ENCODE peak calls at places on chromosomes 1 and 21, in four cellular contexts. L is ascending aorta, V is AG09309, T is HFF-Myc. Y is an unnamed sample.

GRCh38 chr1:248243204-248243603 is 12.0 kb downstream of the OR2M4 start:
- DNase-seq in L (no peak), V (no peak), T (peak; percentile 5), Y (peak; percentile 4)

GRCh38 chr1:59290173-59290954 is 6.5 kb upstream of the FGGY start:
- DNase-seq in L (no peak), V (no peak), T (no peak), Y (no peak)

GRCh38 chr1:42164551-42165420 is at the start of gene GUCA2A:
- DNase-seq in L (no peak), V (no peak), T (no peak), Y (no peak)

GRCh38 chr1:170586321-170586855 is 54.4 kb downstream of the GORAB start:
- DNase-seq in L (peak; percentile 70), V (peak; percentile 76), T (no peak), Y (no peak)

GRCh38 chr1:30777906-30778155 is 20.3 kb upstream of the LAPTM5 start:
- DNase-seq in L (no peak), V (no peak), T (no peak), Y (no peak)

GRCh38 chr21:26795866-26796329 is 49.3 kb downstream of the ADAMTS1 start:
- DNase-seq in L (no peak), V (peak; percentile 89), T (peak; percentile 89), Y (no peak)

GRCh38 chr1:153670257-153670858 is 435 bp downstream of the ILF2 start:
- DNase-seq in L (no peak), V (no peak), T (no peak), Y (no peak)

GRCh38 chr21:27248791-27249190 is 281.9 kb upstream of the ADAMTS5 start:
- DNase-seq in L (no peak), V (no peak), T (no peak), Y (no peak)

GRCh38 chr1:13888351-13888996 is 188.5 kb downstream of the PRDM2 start:
- DNase-seq in L (no peak), V (no peak), T (no peak), Y (no peak)

GRCh38 chr1:231695439-231696255 is 69.1 kb downstream of the DISC1 start:
- DNase-seq in L (no peak), V (no peak), T (no peak), Y (no peak)

DNA sequence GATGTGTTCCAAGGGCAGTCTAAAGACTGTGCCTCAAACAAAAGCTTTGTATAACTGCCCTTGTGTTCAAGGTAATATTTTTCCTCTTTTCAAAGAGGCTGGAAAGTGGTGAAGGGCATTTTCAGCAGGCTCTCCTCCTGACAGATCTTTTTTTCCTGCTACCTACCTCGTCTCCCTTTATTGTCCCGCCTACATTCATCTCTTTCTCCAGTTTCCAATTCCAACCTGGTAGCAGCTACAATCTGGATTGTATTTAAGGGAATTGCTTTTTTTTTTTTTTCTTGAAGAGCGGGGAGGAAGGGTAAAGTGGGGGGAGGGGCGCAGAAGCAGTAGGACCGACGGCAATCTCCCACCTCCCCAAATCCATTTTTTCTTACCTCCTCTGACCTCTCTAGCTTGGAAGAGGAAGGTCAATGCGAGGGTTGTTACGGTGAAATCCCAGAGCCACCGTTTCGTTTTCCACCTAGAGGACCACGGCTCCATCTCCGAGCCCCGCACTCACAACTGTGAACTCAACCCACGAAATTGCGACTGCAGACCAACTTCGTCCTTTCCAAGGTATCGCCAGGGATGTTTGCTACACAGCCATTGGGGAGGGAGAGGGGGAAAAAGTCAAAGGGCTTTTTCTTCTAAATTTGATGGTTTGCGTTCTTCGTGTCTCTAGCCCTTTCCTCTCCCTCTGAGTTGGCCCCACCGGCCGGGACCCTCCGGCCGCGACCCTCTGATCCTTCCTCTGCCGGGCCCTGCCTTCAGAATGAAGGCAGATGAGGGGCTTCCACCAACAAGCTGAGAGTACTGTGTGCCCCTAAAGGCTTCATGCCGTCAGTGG is at the start of gene COL11A1:
- DNase-seq in L (no peak), V (no peak), T (no peak), Y (no peak)
- H3K4me3 ChIP-seq in L (peak within 1 kb of the TSS; percentile 44), V (peak within 1 kb of the TSS; percentile 88), T (peak within 1 kb of the TSS; percentile 61), Y (peak within 1 kb of the TSS; percentile 59)

GRCh38 chr1:150537732-150538684 is 11.2 kb upstream of the ADAMTSL4 start:
- DNase-seq in L (peak; percentile 90), V (no peak), T (no peak), Y (no peak)
- TF ChIP-seq CTCF in L (no peak), V (peak; percentile 18), T (no peak), Y (peak; percentile 25)

GRCh38 chr1:109910963-109911798 is 532 bp downstream of the CSF1 start:
- DNase-seq in L (no peak), V (no peak), T (no peak), Y (no peak)

GRCh38 chr1:109913360-109913879 is 2.8 kb downstream of the CSF1 start:
- DNase-seq in L (no peak), V (no peak), T (no peak), Y (no peak)

GRCh38 chr1:109912214-109912861 is 1.7 kb downstream of the CSF1 start:
- DNase-seq in L (no peak), V (no peak), T (no peak), Y (no peak)

GRCh38 chr1:109914587-109915240 is 4.1 kb downstream of the CSF1 start:
- DNase-seq in L (peak; percentile 74), V (peak; percentile 83), T (peak; percentile 74), Y (no peak)

DNA sequence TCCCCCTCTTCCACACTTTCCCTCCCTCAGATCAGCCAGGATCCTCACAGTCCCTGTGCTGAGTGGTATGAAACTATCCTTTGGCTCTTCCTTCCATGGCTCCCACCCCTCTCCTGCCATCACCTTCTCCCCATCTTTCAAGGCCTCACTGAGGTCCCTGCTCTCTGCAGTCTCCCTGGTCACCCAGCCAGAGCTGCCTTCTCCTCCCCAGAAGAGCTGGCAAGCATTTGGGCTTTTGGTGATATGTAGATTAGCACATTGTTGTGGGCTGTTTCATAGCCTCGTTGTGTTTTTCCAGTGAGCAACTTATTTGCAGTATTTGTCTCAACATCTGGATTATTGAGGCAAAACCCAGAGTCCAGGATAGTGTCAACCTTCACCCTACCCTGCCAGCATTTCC is 2.2 kb downstream of the CSF1 start:
- DNase-seq in L (no peak), V (no peak), T (no peak), Y (no peak)
- H3K4me3 ChIP-seq in L (peak overlapping the region; percentile 64), V (peak overlapping the region; percentile 91), T (peak overlapping the region; percentile 84), Y (peak overlapping the region; percentile 92)

GRCh38 chr1:3472088-3472850 is 17.8 kb downstream of the ARHGEF16 start:
- DNase-seq in L (no peak), V (no peak), T (no peak), Y (no peak)

GRCh38 chr1:3470650-3471355 is 16.3 kb downstream of the ARHGEF16 start:
- DNase-seq in L (no peak), V (no peak), T (no peak), Y (no peak)

GRCh38 chr1:3469849-3470649 is 15.6 kb downstream of the ARHGEF16 start:
- DNase-seq in L (no peak), V (no peak), T (no peak), Y (no peak)

GRCh38 chr1:3472906-3473305 is 18.4 kb downstream of the ARHGEF16 start:
- DNase-seq in L (no peak), V (no peak), T (no peak), Y (no peak)

DNA sequence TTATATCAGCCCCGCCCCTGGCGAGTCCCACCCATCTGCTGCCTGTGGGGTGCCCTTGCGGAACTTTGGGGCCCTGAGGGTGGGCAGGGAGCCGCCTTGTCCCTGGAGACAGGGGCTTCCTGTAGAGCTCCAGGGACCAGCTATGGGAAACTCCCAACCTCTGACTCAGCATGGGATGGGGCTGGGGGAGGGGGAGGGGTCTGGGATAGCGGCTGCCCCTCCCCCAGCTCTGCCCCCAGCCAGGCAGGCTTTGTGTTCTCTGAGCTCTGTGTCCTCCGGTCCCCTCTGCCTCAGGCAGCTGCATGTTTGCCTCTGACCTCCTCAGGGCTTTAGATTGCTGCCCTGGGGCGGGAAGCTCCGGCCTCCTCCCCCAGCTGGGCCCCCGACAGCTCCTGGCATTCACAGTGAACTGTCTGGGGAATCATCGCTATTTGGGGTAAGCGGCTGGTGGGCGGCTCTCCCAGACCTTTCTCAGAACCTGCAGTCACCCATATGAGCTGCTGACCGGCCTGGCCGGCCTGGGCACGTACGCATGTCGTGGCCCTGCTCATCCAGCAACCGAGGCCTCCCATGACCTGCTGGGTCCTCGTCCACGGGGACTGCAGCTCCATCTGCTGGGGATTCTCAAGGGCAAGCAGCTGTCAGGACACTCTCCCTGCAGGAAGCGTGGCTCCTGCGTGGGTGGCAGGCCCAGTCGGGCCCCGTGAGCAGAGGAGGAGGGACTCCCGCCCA is 17.1 kb downstream of the ARHGEF16 start:
- DNase-seq in L (no peak), V (no peak), T (no peak), Y (no peak)
- TF ChIP-seq CTCF in L (peak; percentile 17), V (peak; percentile 58), T (peak; percentile 44), Y (peak; percentile 45)

GRCh38 chr1:35573776-35574654 is 901 bp downstream of the TFAP2E start:
- DNase-seq in L (peak; percentile 54), V (no peak), T (no peak), Y (no peak)
- H3K4me3 ChIP-seq in L (peak overlapping the region; percentile 47), V (peak overlapping the region; percentile 57), T (peak overlapping the region; percentile 44), Y (peak overlapping the region; percentile 64)

GRCh38 chr1:245043617-245043952 is 111.2 kb upstream of the KIF26B start:
- DNase-seq in L (no peak), V (no peak), T (no peak), Y (no peak)

GRCh38 chr1:245041058-245041698 is 113.6 kb upstream of the KIF26B start:
- DNase-seq in L (no peak), V (no peak), T (no peak), Y (no peak)

DNA sequence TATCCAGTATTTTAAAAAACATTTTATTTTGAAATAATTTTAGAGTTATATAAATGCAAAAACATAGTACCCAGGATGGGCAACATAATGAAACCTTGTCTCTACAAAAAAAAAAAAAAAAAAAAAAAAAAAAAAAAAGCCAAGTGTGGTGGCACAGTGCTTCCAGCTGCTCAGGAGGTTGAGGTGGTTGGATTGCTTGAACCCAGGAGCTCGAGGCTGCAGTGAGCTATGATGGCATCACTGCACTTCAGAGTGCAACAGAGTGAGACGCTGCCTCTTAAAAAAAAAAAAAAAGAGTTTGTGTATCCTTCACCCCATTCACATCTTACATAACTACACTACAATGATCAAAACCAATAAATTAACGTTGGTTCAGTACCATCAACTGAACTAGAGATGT is 115.6 kb upstream of the KIF26B start:
- DNase-seq in L (no peak), V (no peak), T (no peak), Y (no peak)
- TF ChIP-seq CTCF in L (no peak), V (no peak), T (no peak), Y (no peak)

GRCh38 chr1:10694633-10695627 is 101.5 kb downstream of the CASZ1 start:
- DNase-seq in L (peak; percentile 96), V (no peak), T (no peak), Y (no peak)
- H3K4me3 ChIP-seq in L (peak overlapping the region; percentile 80), V (peak overlapping the region; percentile 26), T (peak overlapping the region; percentile 9), Y (peak overlapping the region; percentile 38)

DNA sequence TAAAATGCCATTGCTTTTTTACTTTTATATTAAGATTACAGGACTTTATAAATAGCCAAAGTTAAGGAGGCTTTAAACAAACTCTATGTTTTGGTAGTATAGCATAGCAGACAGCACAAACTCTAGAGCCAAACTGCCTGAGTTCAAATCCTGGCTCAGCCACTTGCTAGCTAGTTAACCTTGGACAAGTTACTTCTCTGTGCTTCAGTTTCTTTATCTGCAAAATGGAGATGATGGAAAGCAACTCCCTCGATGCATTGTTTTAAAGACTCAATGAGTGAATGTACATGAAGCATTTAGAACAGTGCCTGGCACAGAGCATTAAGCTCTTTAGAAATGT is 21.3 kb downstream of the C1QB start:
- DNase-seq in L (no peak), V (no peak), T (no peak), Y (no peak)
- TF ChIP-seq CTCF in L (no peak), V (no peak), T (no peak), Y (no peak)

Y was measured in epithelial cell of proximal tubule.